ENCODE peak calls at places on chromosomes 16 and 17, in ten cellular contexts. One of them, this sample, is unnamed. For H3K4me1 and H3K9me3, the result is how much of the 10 kb centered on the place peaks cover.

GRCh38 chr17:59464246-59464645 is 101.2 kb upstream of the DHX40 start:
- DNase-seq in astrocyte: no peak
- DNase-seq in adipocyte: no peak
- DNase-seq in adrenal gland: no peak
- DNase-seq in esophagus muscularis mucosa: peak
- DNase-seq in heart right ventricle: no peak
- DNase-seq in effector memory CD4-positive, alpha-beta T cell: no peak
- DNase-seq in breast epithelium: no peak
- DNase-seq in mucosa of descending colon: no peak
- DNase-seq in stomach: no peak
- DNase-seq in this sample: no peak

GRCh38 chr17:49696233-49696761 is 11.5 kb downstream of the SLC35B1 start:
- DNase-seq in stomach: no peak
- DNase-seq in breast epithelium: no peak
- DNase-seq in esophagus muscularis mucosa: no peak
- DNase-seq in adipocyte: no peak
- DNase-seq in heart right ventricle: no peak
- DNase-seq in astrocyte: no peak
- DNase-seq in adrenal gland: no peak
- DNase-seq in mucosa of descending colon: no peak
- DNase-seq in effector memory CD4-positive, alpha-beta T cell: peak
- DNase-seq in this sample: peak

GRCh38 chr17:69506489-69506888 is 92.0 kb downstream of the MAP2K6 start:
- DNase-seq in heart right ventricle: no peak
- DNase-seq in astrocyte: no peak
- DNase-seq in effector memory CD4-positive, alpha-beta T cell: no peak
- DNase-seq in mucosa of descending colon: no peak
- DNase-seq in breast epithelium: no peak
- DNase-seq in esophagus muscularis mucosa: no peak
- DNase-seq in adrenal gland: no peak
- DNase-seq in stomach: no peak
- DNase-seq in adipocyte: no peak
- DNase-seq in this sample: no peak

GRCh38 chr17:40318835-40319332 is 9.9 kb downstream of the RARA start:
- DNase-seq in heart right ventricle: no peak
- DNase-seq in adrenal gland: no peak
- DNase-seq in astrocyte: no peak
- DNase-seq in esophagus muscularis mucosa: no peak
- DNase-seq in effector memory CD4-positive, alpha-beta T cell: no peak
- DNase-seq in breast epithelium: no peak
- DNase-seq in adipocyte: no peak
- DNase-seq in mucosa of descending colon: peak
- DNase-seq in stomach: no peak
- DNase-seq in this sample: no peak

GRCh38 chr16:65214196-65214595 is 92.3 kb upstream of the CDH11 start:
- DNase-seq in adipocyte: no peak
- DNase-seq in adrenal gland: no peak
- DNase-seq in esophagus muscularis mucosa: no peak
- DNase-seq in mucosa of descending colon: no peak
- DNase-seq in stomach: no peak
- DNase-seq in breast epithelium: no peak
- DNase-seq in effector memory CD4-positive, alpha-beta T cell: no peak
- DNase-seq in heart right ventricle: no peak
- DNase-seq in astrocyte: no peak
- DNase-seq in this sample: no peak

GRCh38 chr16:56332464-56333079 is 92.8 kb downstream of the AMFR start:
- DNase-seq in stomach: peak
- DNase-seq in mucosa of descending colon: peak
- DNase-seq in astrocyte: peak
- DNase-seq in effector memory CD4-positive, alpha-beta T cell: no peak
- DNase-seq in breast epithelium: no peak
- DNase-seq in esophagus muscularis mucosa: no peak
- DNase-seq in adrenal gland: peak
- DNase-seq in adipocyte: peak
- DNase-seq in heart right ventricle: peak
- DNase-seq in this sample: no peak

GRCh38 chr16:47143329-47143676 is 442 bp downstream of the NETO2 start:
- DNase-seq in adrenal gland: peak
- DNase-seq in effector memory CD4-positive, alpha-beta T cell: peak
- DNase-seq in stomach: peak
- DNase-seq in mucosa of descending colon: peak
- DNase-seq in heart right ventricle: peak
- DNase-seq in adipocyte: peak
- DNase-seq in breast epithelium: peak
- DNase-seq in esophagus muscularis mucosa: no peak
- DNase-seq in astrocyte: peak
- DNase-seq in this sample: peak

GRCh38 chr16:88856122-88856827 is 472 bp downstream of the GALNS start:
- DNase-seq in mucosa of descending colon: peak
- DNase-seq in stomach: no peak
- DNase-seq in heart right ventricle: peak
- DNase-seq in astrocyte: no peak
- DNase-seq in adrenal gland: no peak
- DNase-seq in effector memory CD4-positive, alpha-beta T cell: peak
- DNase-seq in adipocyte: peak
- DNase-seq in esophagus muscularis mucosa: no peak
- DNase-seq in breast epithelium: no peak
- DNase-seq in this sample: peak

GRCh38 chr17:60390881-60391418 is 983 bp downstream of the USP32 start:
- DNase-seq in mucosa of descending colon: peak
- DNase-seq in stomach: peak
- DNase-seq in adrenal gland: peak
- DNase-seq in adipocyte: peak
- DNase-seq in breast epithelium: no peak
- DNase-seq in effector memory CD4-positive, alpha-beta T cell: no peak
- DNase-seq in esophagus muscularis mucosa: peak
- DNase-seq in heart right ventricle: no peak
- DNase-seq in astrocyte: peak
- DNase-seq in this sample: no peak

DNA sequence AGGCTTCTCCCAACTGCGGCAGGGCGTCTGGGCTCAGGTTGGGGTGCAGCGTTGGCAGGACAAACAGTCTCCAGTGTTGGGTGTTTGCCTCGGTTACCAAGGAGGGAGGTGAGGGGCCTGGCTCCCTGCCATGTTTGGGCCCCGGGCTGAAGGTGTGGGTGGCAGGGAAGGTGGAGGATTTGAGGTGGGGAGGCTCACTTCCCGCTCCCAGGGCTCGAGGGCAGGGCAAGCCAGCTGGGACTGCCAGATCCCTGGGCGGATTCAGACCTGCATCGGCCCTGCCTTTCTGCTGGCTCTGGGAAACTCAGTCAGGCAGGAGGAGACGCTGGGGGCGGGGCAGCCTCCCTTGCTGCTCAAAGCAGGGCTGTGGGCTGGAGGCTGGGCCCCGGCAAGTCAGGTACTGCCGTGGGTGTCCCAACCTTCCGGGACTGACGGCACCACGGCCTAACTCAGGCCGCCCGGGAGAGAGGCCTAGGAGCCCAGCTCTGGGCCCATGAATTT is 31.3 kb upstream of the KRT17 start:
- DNase-seq in adipocyte: no peak
- DNase-seq in adrenal gland: no peak
- DNase-seq in esophagus muscularis mucosa: no peak
- DNase-seq in stomach: peak
- DNase-seq in breast epithelium: peak
- DNase-seq in mucosa of descending colon: peak
- DNase-seq in heart right ventricle: no peak
- DNase-seq in effector memory CD4-positive, alpha-beta T cell: no peak
- DNase-seq in astrocyte: no peak
- DNase-seq in this sample: no peak
- H3K4me1 ChIP-seq in adipocyte: under half
- H3K4me1 ChIP-seq in adrenal gland: under half
- H3K4me1 ChIP-seq in esophagus muscularis mucosa: under half
- H3K4me1 ChIP-seq in stomach: half or more
- H3K4me1 ChIP-seq in breast epithelium: half or more
- H3K4me1 ChIP-seq in mucosa of descending colon: half or more
- H3K4me1 ChIP-seq in heart right ventricle: under half
- H3K4me1 ChIP-seq in effector memory CD4-positive, alpha-beta T cell: under half
- H3K4me1 ChIP-seq in astrocyte: under half
- H3K4me1 ChIP-seq in this sample: under half

GRCh38 chr17:752620-753219 is 656 bp upstream of the GEMIN4 start:
- DNase-seq in adipocyte: no peak
- DNase-seq in esophagus muscularis mucosa: no peak
- DNase-seq in heart right ventricle: peak
- DNase-seq in mucosa of descending colon: peak
- DNase-seq in adrenal gland: peak
- DNase-seq in breast epithelium: peak
- DNase-seq in astrocyte: peak
- DNase-seq in stomach: peak
- DNase-seq in effector memory CD4-positive, alpha-beta T cell: no peak
- DNase-seq in this sample: no peak

GRCh38 chr17:751269-752001 is 629 bp downstream of the GEMIN4 start:
- DNase-seq in effector memory CD4-positive, alpha-beta T cell: peak
- DNase-seq in breast epithelium: no peak
- DNase-seq in adipocyte: peak
- DNase-seq in astrocyte: no peak
- DNase-seq in adrenal gland: peak
- DNase-seq in heart right ventricle: no peak
- DNase-seq in mucosa of descending colon: peak
- DNase-seq in esophagus muscularis mucosa: no peak
- DNase-seq in stomach: peak
- DNase-seq in this sample: no peak

GRCh38 chr17:752002-752619 is at the start of gene GEMIN4:
- DNase-seq in astrocyte: peak
- DNase-seq in mucosa of descending colon: peak
- DNase-seq in stomach: peak
- DNase-seq in effector memory CD4-positive, alpha-beta T cell: peak
- DNase-seq in adipocyte: peak
- DNase-seq in esophagus muscularis mucosa: peak
- DNase-seq in heart right ventricle: peak
- DNase-seq in adrenal gland: peak
- DNase-seq in breast epithelium: peak
- DNase-seq in this sample: peak

GRCh38 chr17:753407-753806 is 1.3 kb upstream of the GEMIN4 start:
- DNase-seq in adipocyte: no peak
- DNase-seq in mucosa of descending colon: no peak
- DNase-seq in adrenal gland: no peak
- DNase-seq in effector memory CD4-positive, alpha-beta T cell: no peak
- DNase-seq in stomach: no peak
- DNase-seq in esophagus muscularis mucosa: no peak
- DNase-seq in breast epithelium: no peak
- DNase-seq in astrocyte: no peak
- DNase-seq in heart right ventricle: no peak
- DNase-seq in this sample: no peak

DNA sequence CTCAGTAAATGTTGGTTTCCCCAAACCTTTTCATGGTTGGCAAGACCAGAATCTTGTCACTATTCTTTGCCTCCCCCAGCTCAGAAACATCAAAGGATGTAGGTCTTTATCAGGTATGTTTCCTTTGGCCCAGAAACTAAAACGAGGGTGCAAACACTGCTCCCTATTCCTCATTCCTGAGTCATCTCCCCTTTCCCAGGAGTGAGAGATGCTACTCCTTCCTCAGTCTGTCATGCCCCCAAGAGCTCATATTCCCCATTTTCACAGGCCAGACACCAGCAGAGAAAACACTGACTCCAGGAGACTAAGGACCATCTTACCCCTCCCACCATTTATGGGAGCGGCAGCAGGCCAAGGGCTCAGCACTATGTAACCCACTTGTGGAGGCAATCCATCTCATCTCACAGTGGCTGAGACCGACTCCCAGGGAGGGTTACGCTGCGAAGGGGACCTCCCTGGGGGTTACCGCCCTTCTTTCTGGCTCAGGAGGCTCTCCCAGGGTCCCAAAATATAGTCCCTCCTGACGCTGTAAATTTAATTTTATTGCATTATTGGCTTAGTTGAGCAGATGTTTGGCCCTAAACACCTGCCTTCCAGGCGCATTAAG is 1.5 kb downstream of the GEMIN4 start:
- DNase-seq in effector memory CD4-positive, alpha-beta T cell: no peak
- DNase-seq in adrenal gland: no peak
- DNase-seq in stomach: no peak
- DNase-seq in astrocyte: no peak
- DNase-seq in breast epithelium: no peak
- DNase-seq in esophagus muscularis mucosa: no peak
- DNase-seq in heart right ventricle: no peak
- DNase-seq in mucosa of descending colon: no peak
- DNase-seq in adipocyte: no peak
- DNase-seq in this sample: no peak
- H3K4me3 ChIP-seq in effector memory CD4-positive, alpha-beta T cell: no peak
- H3K4me3 ChIP-seq in adrenal gland: no peak
- H3K4me3 ChIP-seq in stomach: peak
- H3K4me3 ChIP-seq in astrocyte: peak
- H3K4me3 ChIP-seq in breast epithelium: peak
- H3K4me3 ChIP-seq in esophagus muscularis mucosa: peak
- H3K4me3 ChIP-seq in heart right ventricle: peak
- H3K4me3 ChIP-seq in mucosa of descending colon: no peak
- H3K4me3 ChIP-seq in adipocyte: peak
- H3K4me3 ChIP-seq in this sample: peak

GRCh38 chr16:55113195-55113594 is 182.5 kb downstream of the IRX5 start:
- DNase-seq in adipocyte: no peak
- DNase-seq in heart right ventricle: no peak
- DNase-seq in effector memory CD4-positive, alpha-beta T cell: no peak
- DNase-seq in mucosa of descending colon: no peak
- DNase-seq in adrenal gland: no peak
- DNase-seq in esophagus muscularis mucosa: no peak
- DNase-seq in breast epithelium: no peak
- DNase-seq in astrocyte: no peak
- DNase-seq in stomach: no peak
- DNase-seq in this sample: no peak

GRCh38 chr16:55102077-55102476 is 171.4 kb downstream of the IRX5 start:
- DNase-seq in breast epithelium: no peak
- DNase-seq in mucosa of descending colon: no peak
- DNase-seq in heart right ventricle: no peak
- DNase-seq in effector memory CD4-positive, alpha-beta T cell: no peak
- DNase-seq in esophagus muscularis mucosa: no peak
- DNase-seq in astrocyte: no peak
- DNase-seq in adrenal gland: no peak
- DNase-seq in adipocyte: no peak
- DNase-seq in stomach: no peak
- DNase-seq in this sample: no peak

DNA sequence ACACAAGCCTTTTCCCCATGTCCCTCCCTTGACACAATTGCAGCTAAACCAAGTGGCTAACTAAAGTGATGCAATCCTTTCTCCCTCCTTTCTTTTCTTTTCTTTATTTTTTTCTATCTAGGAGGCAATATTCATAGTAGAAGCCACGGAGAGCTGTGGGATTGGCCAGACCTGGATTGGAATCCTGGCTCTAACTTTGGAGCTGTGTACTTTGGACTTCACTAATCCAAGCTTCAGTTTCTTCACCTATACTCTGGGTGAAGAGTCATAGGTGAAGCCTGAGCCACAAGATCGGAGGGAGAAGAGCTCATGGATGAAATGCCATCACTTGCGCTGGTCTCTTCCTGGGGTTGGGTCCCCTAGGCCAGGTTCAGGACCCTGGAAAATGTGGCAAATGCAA is 177.2 kb downstream of the IRX5 start:
- DNase-seq in esophagus muscularis mucosa: no peak
- DNase-seq in breast epithelium: no peak
- DNase-seq in adipocyte: no peak
- DNase-seq in heart right ventricle: no peak
- DNase-seq in astrocyte: no peak
- DNase-seq in mucosa of descending colon: no peak
- DNase-seq in adrenal gland: no peak
- DNase-seq in effector memory CD4-positive, alpha-beta T cell: no peak
- DNase-seq in stomach: no peak
- DNase-seq in this sample: no peak
- H3K9me3 ChIP-seq in esophagus muscularis mucosa: under half
- H3K9me3 ChIP-seq in breast epithelium: under half
- H3K9me3 ChIP-seq in adipocyte: under half
- H3K9me3 ChIP-seq in heart right ventricle: under half
- H3K9me3 ChIP-seq in astrocyte: under half
- H3K9me3 ChIP-seq in mucosa of descending colon: under half
- H3K9me3 ChIP-seq in adrenal gland: under half
- H3K9me3 ChIP-seq in effector memory CD4-positive, alpha-beta T cell: under half
- H3K9me3 ChIP-seq in stomach: under half
- H3K9me3 ChIP-seq in this sample: under half

GRCh38 chr17:56798916-56799315 is 34.8 kb downstream of the C17orf67 start:
- DNase-seq in mucosa of descending colon: no peak
- DNase-seq in heart right ventricle: no peak
- DNase-seq in effector memory CD4-positive, alpha-beta T cell: no peak
- DNase-seq in breast epithelium: no peak
- DNase-seq in esophagus muscularis mucosa: no peak
- DNase-seq in adrenal gland: no peak
- DNase-seq in stomach: no peak
- DNase-seq in astrocyte: peak
- DNase-seq in adipocyte: no peak
- DNase-seq in this sample: no peak
- H3K4me1 ChIP-seq in mucosa of descending colon: under half
- H3K4me1 ChIP-seq in heart right ventricle: under half
- H3K4me1 ChIP-seq in effector memory CD4-positive, alpha-beta T cell: under half
- H3K4me1 ChIP-seq in breast epithelium: under half
- H3K4me1 ChIP-seq in esophagus muscularis mucosa: under half
- H3K4me1 ChIP-seq in adrenal gland: under half
- H3K4me1 ChIP-seq in stomach: under half
- H3K4me1 ChIP-seq in astrocyte: under half
- H3K4me1 ChIP-seq in adipocyte: under half
- H3K4me1 ChIP-seq in this sample: under half